ENCODE peak calls at places on chromosome 9, in ten cellular contexts. S, L, R, B, V, Y, N, J, O and M are unnamed samples.

GRCh38 chr9:75001719-75002421 is 26.2 kb downstream of the CARNMT1 start:
- DNase-seq in R (peak), O (peak), N (peak), Y (no peak), B (peak), J (no peak), V (no peak), L (no peak), S (peak), M (no peak)

GRCh38 chr9:108634669-108635462 is 220.9 kb downstream of the ACTL7B start:
- DNase-seq in R (peak), L (no peak), J (no peak), B (no peak), V (no peak), Y (no peak), S (no peak), N (peak), O (peak), M (no peak)

GRCh38 chr9:20178679-20179078 is 389.8 kb upstream of the SLC24A2 start:
- DNase-seq in Y (no peak), J (no peak), S (no peak), O (no peak), N (no peak), L (no peak), R (no peak), V (no peak), B (no peak), M (no peak)

GRCh38 chr9:132032584-132032945 is 47.1 kb downstream of the MED27 start:
- DNase-seq in O (peak), V (no peak), N (no peak), B (no peak), Y (no peak), L (no peak), J (no peak), R (no peak), S (no peak), M (no peak)

GRCh38 chr9:88179080-88179521 is 40.8 kb upstream of the SPATA31C2 start:
- DNase-seq in O (no peak), R (no peak), B (no peak), J (no peak), V (no peak), S (no peak), Y (peak), L (peak), N (no peak), M (no peak)

GRCh38 chr9:121718063-121718462 is 66.6 kb downstream of the DAB2IP start:
- DNase-seq in S (no peak), N (no peak), Y (no peak), L (no peak), O (no peak), J (no peak), V (no peak), R (peak), B (no peak), M (peak)

GRCh38 chr9:76322810-76323209 is 71.4 kb downstream of the RFK start:
- DNase-seq in J (no peak), B (no peak), S (no peak), R (no peak), L (no peak), O (no peak), Y (no peak), V (no peak), N (no peak), M (no peak)

GRCh38 chr9:113593682-113594281 is 130.3 kb downstream of the RGS3 start:
- DNase-seq in Y (no peak), O (peak), R (peak), S (no peak), B (no peak), J (peak), N (no peak), L (peak), V (no peak), M (peak)

GRCh38 chr9:114004221-114004716 is 73.8 kb downstream of the AMBP start:
- DNase-seq in J (no peak), O (no peak), Y (peak), R (no peak), L (no peak), B (no peak), S (no peak), N (no peak), V (no peak), M (peak)

GRCh38 chr9:81590688-81591087 is 98.7 kb downstream of the TLE1 start:
- DNase-seq in O (no peak), B (no peak), Y (no peak), L (no peak), J (no peak), S (no peak), R (no peak), V (no peak), N (no peak), M (no peak)

GRCh38 chr9:37550781-37551180 is 25.4 kb downstream of the FBXO10 start:
- DNase-seq in R (peak), N (no peak), S (no peak), V (no peak), L (no peak), O (peak), B (no peak), Y (no peak), J (no peak), M (no peak)

GRCh38 chr9:76943071-76943470 is 37.2 kb upstream of the PRUNE2 start:
- DNase-seq in R (no peak), L (no peak), O (no peak), Y (no peak), J (no peak), N (no peak), V (no peak), B (no peak), S (no peak), M (no peak)

GRCh38 chr9:98899399-98900056 is 44.2 kb upstream of the COL15A1 start:
- DNase-seq in V (no peak), B (no peak), R (peak), J (no peak), L (peak), Y (no peak), O (peak), S (no peak), N (no peak), M (no peak)